ENCODE peak calls at places on chromosomes 2 and 18, in six cellular contexts. One of them, this sample, is unnamed.

GRCh38 chr2:192544371-192544955 is 349.7 kb upstream of the TMEFF2 start:
- DNase-seq in IMR-90: no peak
- DNase-seq in adrenal gland: no peak
- DNase-seq in left kidney: no peak
- DNase-seq in EL: peak; percentile 1
- DNase-seq in Calu3: no peak
- DNase-seq in this sample: no peak

GRCh38 chr2:96321230-96322103 is 3.6 kb upstream of the ITPRIPL1 start:
- DNase-seq in adrenal gland: no peak
- DNase-seq in EL: peak; percentile 60
- DNase-seq in IMR-90: peak; percentile 14
- DNase-seq in left kidney: peak; percentile 80
- DNase-seq in Calu3: peak; percentile 17
- DNase-seq in this sample: peak; percentile 86

GRCh38 chr2:108363900-108364225 is 13.9 kb upstream of the SULT1C4 start:
- DNase-seq in adrenal gland: no peak
- DNase-seq in Calu3: no peak
- DNase-seq in IMR-90: peak; percentile 47
- DNase-seq in left kidney: no peak
- DNase-seq in EL: peak; percentile 44
- DNase-seq in this sample: no peak

GRCh38 chr18:58091099-58091611 is 47.1 kb downstream of the NEDD4L start:
- DNase-seq in IMR-90: no peak
- DNase-seq in left kidney: no peak
- DNase-seq in adrenal gland: peak; percentile 67
- DNase-seq in EL: peak; percentile 29
- DNase-seq in Calu3: peak; percentile 71
- DNase-seq in this sample: no peak

GRCh38 chr2:220077488-220077887 is 450.1 kb downstream of the SLC4A3 start:
- DNase-seq in Calu3: no peak
- DNase-seq in EL: peak; percentile 51
- DNase-seq in left kidney: no peak
- DNase-seq in IMR-90: peak; percentile 54
- DNase-seq in adrenal gland: no peak
- DNase-seq in this sample: no peak

GRCh38 chr2:10497797-10498251 is 49.7 kb upstream of the ODC1 start:
- DNase-seq in Calu3: peak; percentile 92
- DNase-seq in EL: peak; percentile 88
- DNase-seq in left kidney: peak; percentile 74
- DNase-seq in IMR-90: peak; percentile 83
- DNase-seq in adrenal gland: peak; percentile 58
- DNase-seq in this sample: no peak

GRCh38 chr2:175855794-175856453 is 146.1 kb downstream of the LNPK start:
- DNase-seq in left kidney: no peak
- DNase-seq in IMR-90: peak; percentile 45
- DNase-seq in adrenal gland: peak; percentile 70
- DNase-seq in Calu3: no peak
- DNase-seq in EL: peak; percentile 68
- DNase-seq in this sample: no peak

GRCh38 chr18:44754567-44754966 is 73.9 kb downstream of the SETBP1 start:
- DNase-seq in left kidney: no peak
- DNase-seq in adrenal gland: no peak
- DNase-seq in EL: no peak
- DNase-seq in Calu3: no peak
- DNase-seq in IMR-90: no peak
- DNase-seq in this sample: no peak

GRCh38 chr18:48866028-48866733 is 84.6 kb downstream of the SMAD7 start:
- DNase-seq in left kidney: peak; percentile 11
- DNase-seq in adrenal gland: peak; percentile 86
- DNase-seq in Calu3: no peak
- DNase-seq in EL: peak; percentile 57
- DNase-seq in IMR-90: peak; percentile 85
- DNase-seq in this sample: no peak

GRCh38 chr2:37809525-37809924 is 115.6 kb upstream of the RMDN2 start:
- DNase-seq in IMR-90: peak; percentile 65
- DNase-seq in EL: peak; percentile 62
- DNase-seq in Calu3: peak; percentile 38
- DNase-seq in adrenal gland: peak; percentile 59
- DNase-seq in left kidney: peak; percentile 34
- DNase-seq in this sample: peak; percentile 66

GRCh38 chr2:130843321-130843985 is 6.7 kb downstream of the ARHGEF4 start:
- DNase-seq in EL: no peak
- DNase-seq in Calu3: no peak
- DNase-seq in IMR-90: no peak
- DNase-seq in adrenal gland: no peak
- DNase-seq in left kidney: no peak
- DNase-seq in this sample: no peak

GRCh38 chr2:46984034-46984433 is 68.4 kb upstream of the MCFD2 start:
- DNase-seq in EL: no peak
- DNase-seq in IMR-90: no peak
- DNase-seq in left kidney: no peak
- DNase-seq in Calu3: no peak
- DNase-seq in adrenal gland: no peak
- DNase-seq in this sample: no peak

GRCh38 chr2:105490204-105490603 is 91.4 kb upstream of the FHL2 start:
- DNase-seq in EL: no peak
- DNase-seq in adrenal gland: no peak
- DNase-seq in IMR-90: no peak
- DNase-seq in Calu3: no peak
- DNase-seq in left kidney: no peak
- DNase-seq in this sample: no peak

GRCh38 chr2:181354626-181355025 is 102.6 kb upstream of the ITGA4 start:
- DNase-seq in left kidney: no peak
- DNase-seq in adrenal gland: no peak
- DNase-seq in EL: peak; percentile 76
- DNase-seq in IMR-90: peak; percentile 63
- DNase-seq in Calu3: no peak
- DNase-seq in this sample: no peak

GRCh38 chr18:2526320-2526719 is 45.0 kb downstream of the METTL4 start:
- DNase-seq in EL: no peak
- DNase-seq in Calu3: no peak
- DNase-seq in adrenal gland: no peak
- DNase-seq in IMR-90: no peak
- DNase-seq in left kidney: no peak
- DNase-seq in this sample: no peak

GRCh38 chr18:77486985-77487384 is 237.3 kb downstream of the GALR1 start:
- DNase-seq in adrenal gland: no peak
- DNase-seq in left kidney: no peak
- DNase-seq in EL: no peak
- DNase-seq in Calu3: no peak
- DNase-seq in IMR-90: no peak
- DNase-seq in this sample: no peak

GRCh38 chr2:161206491-161207032 is 46.3 kb downstream of the TANK start:
- DNase-seq in adrenal gland: no peak
- DNase-seq in left kidney: no peak
- DNase-seq in Calu3: no peak
- DNase-seq in EL: no peak
- DNase-seq in IMR-90: no peak
- DNase-seq in this sample: no peak

GRCh38 chr2:57444731-57445414 is 601.7 kb upstream of the VRK2 start:
- DNase-seq in Calu3: no peak
- DNase-seq in IMR-90: no peak
- DNase-seq in EL: peak; percentile 56
- DNase-seq in adrenal gland: no peak
- DNase-seq in left kidney: no peak
- DNase-seq in this sample: no peak

GRCh38 chr2:156327835-156328401 is 4.6 kb downstream of the NR4A2 start:
- DNase-seq in adrenal gland: no peak
- DNase-seq in IMR-90: no peak
- DNase-seq in left kidney: peak; percentile 58
- DNase-seq in EL: no peak
- DNase-seq in Calu3: no peak
- DNase-seq in this sample: peak; percentile 60

GRCh38 chr18:59423251-59423650 is 64.2 kb upstream of the LMAN1 start:
- DNase-seq in EL: no peak
- DNase-seq in adrenal gland: no peak
- DNase-seq in Calu3: no peak
- DNase-seq in left kidney: no peak
- DNase-seq in IMR-90: peak; percentile 60
- DNase-seq in this sample: no peak

GRCh38 chr18:7577706-7578105 is 10.6 kb downstream of the PTPRM start:
- DNase-seq in Calu3: no peak
- DNase-seq in EL: peak; percentile 96
- DNase-seq in adrenal gland: no peak
- DNase-seq in IMR-90: peak; percentile 68
- DNase-seq in left kidney: no peak
- DNase-seq in this sample: peak; percentile 88

GRCh38 chr2:5694016-5694690 is 2.0 kb downstream of the SOX11 start:
- DNase-seq in adrenal gland: no peak
- DNase-seq in IMR-90: peak; percentile 25
- DNase-seq in Calu3: no peak
- DNase-seq in EL: no peak
- DNase-seq in left kidney: peak; percentile 87
- DNase-seq in this sample: peak; percentile 76

GRCh38 chr2:110166246-110166645 is 38.6 kb downstream of the NPHP1 start:
- DNase-seq in EL: no peak
- DNase-seq in adrenal gland: no peak
- DNase-seq in IMR-90: peak; percentile 6
- DNase-seq in Calu3: no peak
- DNase-seq in left kidney: no peak
- DNase-seq in this sample: peak; percentile 19

GRCh38 chr2:75570948-75571729 is 10.4 kb upstream of the EVA1A start:
- DNase-seq in adrenal gland: no peak
- DNase-seq in left kidney: peak; percentile 69
- DNase-seq in Calu3: no peak
- DNase-seq in IMR-90: peak; percentile 76
- DNase-seq in EL: no peak
- DNase-seq in this sample: no peak

GRCh38 chr2:202671317-202672035 is 36.7 kb downstream of the FAM117B start:
- DNase-seq in left kidney: no peak
- DNase-seq in EL: no peak
- DNase-seq in Calu3: no peak
- DNase-seq in adrenal gland: no peak
- DNase-seq in IMR-90: no peak
- DNase-seq in this sample: no peak

GRCh38 chr2:205848601-205849000 is 166.3 kb downstream of the NRP2 start:
- DNase-seq in IMR-90: peak; percentile 41
- DNase-seq in left kidney: no peak
- DNase-seq in adrenal gland: no peak
- DNase-seq in Calu3: no peak
- DNase-seq in EL: no peak
- DNase-seq in this sample: no peak

GRCh38 chr18:63137999-63138448 is 181.5 kb downstream of the BCL2 start:
- DNase-seq in left kidney: no peak
- DNase-seq in adrenal gland: peak; percentile 58
- DNase-seq in EL: no peak
- DNase-seq in IMR-90: no peak
- DNase-seq in Calu3: no peak
- DNase-seq in this sample: no peak

GRCh38 chr2:133586978-133587377 is 18.7 kb upstream of the NCKAP5 start:
- DNase-seq in adrenal gland: no peak
- DNase-seq in Calu3: no peak
- DNase-seq in IMR-90: no peak
- DNase-seq in EL: peak; percentile 37
- DNase-seq in left kidney: no peak
- DNase-seq in this sample: no peak

GRCh38 chr2:224832207-224832606 is 116.0 kb upstream of the CCDC195 start:
- DNase-seq in EL: peak; percentile 23
- DNase-seq in Calu3: no peak
- DNase-seq in IMR-90: peak; percentile 65
- DNase-seq in left kidney: no peak
- DNase-seq in adrenal gland: no peak
- DNase-seq in this sample: no peak

GRCh38 chr2:46306320-46306719 is 9.1 kb downstream of the EPAS1 start:
- DNase-seq in EL: peak; percentile 44
- DNase-seq in Calu3: peak; percentile 30
- DNase-seq in left kidney: peak; percentile 51
- DNase-seq in adrenal gland: no peak
- DNase-seq in IMR-90: peak; percentile 37
- DNase-seq in this sample: no peak

GRCh38 chr2:11933854-11934253 is 187.4 kb downstream of the LPIN1 start:
- DNase-seq in adrenal gland: no peak
- DNase-seq in EL: no peak
- DNase-seq in Calu3: no peak
- DNase-seq in IMR-90: no peak
- DNase-seq in left kidney: no peak
- DNase-seq in this sample: no peak

GRCh38 chr2:203070615-203071547 is 56.2 kb downstream of the NBEAL1 start:
- DNase-seq in left kidney: no peak
- DNase-seq in adrenal gland: no peak
- DNase-seq in IMR-90: no peak
- DNase-seq in EL: no peak
- DNase-seq in Calu3: no peak
- DNase-seq in this sample: no peak

GRCh38 chr2:73078457-73079411 is 7.2 kb upstream of the SFXN5 start:
- DNase-seq in adrenal gland: no peak
- DNase-seq in Calu3: no peak
- DNase-seq in left kidney: peak; percentile 65
- DNase-seq in IMR-90: no peak
- DNase-seq in EL: no peak
- DNase-seq in this sample: no peak

GRCh38 chr2:138829326-138829725 is 49.1 kb upstream of the NXPH2 start:
- DNase-seq in left kidney: peak; percentile 74
- DNase-seq in IMR-90: peak; percentile 4
- DNase-seq in EL: peak; percentile 8
- DNase-seq in adrenal gland: peak; percentile 56
- DNase-seq in Calu3: peak; percentile 73
- DNase-seq in this sample: peak; percentile 84

GRCh38 chr18:3454365-3455089 is 4.6 kb downstream of the TGIF1 start:
- DNase-seq in left kidney: peak; percentile 86
- DNase-seq in IMR-90: peak; percentile 72
- DNase-seq in adrenal gland: peak; percentile 64
- DNase-seq in Calu3: peak; percentile 62
- DNase-seq in EL: peak; percentile 70
- DNase-seq in this sample: peak; percentile 84

GRCh38 chr2:63861220-63861822 is 19.6 kb downstream of the UGP2 start:
- DNase-seq in Calu3: peak; percentile 51
- DNase-seq in EL: peak; percentile 47
- DNase-seq in adrenal gland: peak; percentile 79
- DNase-seq in IMR-90: peak; percentile 58
- DNase-seq in left kidney: peak; percentile 72
- DNase-seq in this sample: peak; percentile 77

GRCh38 chr2:88115825-88116518 is 11.9 kb downstream of the FABP1 start:
- DNase-seq in EL: no peak
- DNase-seq in IMR-90: no peak
- DNase-seq in left kidney: no peak
- DNase-seq in Calu3: no peak
- DNase-seq in adrenal gland: no peak
- DNase-seq in this sample: no peak

GRCh38 chr2:98457045-98457696 is 12.5 kb downstream of the INPP4A start:
- DNase-seq in adrenal gland: no peak
- DNase-seq in left kidney: no peak
- DNase-seq in IMR-90: peak; percentile 99
- DNase-seq in Calu3: no peak
- DNase-seq in EL: peak; percentile 83
- DNase-seq in this sample: no peak

GRCh38 chr2:8525236-8525581 is 156.6 kb upstream of the ID2 start:
- DNase-seq in left kidney: no peak
- DNase-seq in Calu3: no peak
- DNase-seq in EL: no peak
- DNase-seq in adrenal gland: no peak
- DNase-seq in IMR-90: no peak
- DNase-seq in this sample: no peak

GRCh38 chr2:227415538-227416424 is 28.0 kb upstream of the SCYGR1 start:
- DNase-seq in adrenal gland: peak; percentile 68
- DNase-seq in left kidney: peak; percentile 26
- DNase-seq in EL: peak; percentile 79
- DNase-seq in Calu3: no peak
- DNase-seq in IMR-90: peak; percentile 69
- DNase-seq in this sample: no peak